ENCODE peak calls at places on chromosomes 7 and 10, in seven cellular contexts. I is neural crest cell; H is hypothalamus; C is stimulated activated CD8-positive, alpha-beta memory T cell treated with anti-CD3 and anti-CD28 coated beads, Interleukin-4, amount 100 ng/mL, for 1 hour; B is thoracic aorta; M is posterior cingulate gyrus; G is NCI-H82. E is an unnamed sample.

GRCh38 chr10:43322769-43323168 is 48.7 kb upstream of the FXYD4 start:
- DNase-seq in M (peak; percentile 96), G (peak; percentile 94), C (peak; percentile 71), H (peak; percentile 95), B (peak; percentile 60), I (peak; percentile 96), E (no peak)

GRCh38 chr7:143892527-143893300 is 9.3 kb downstream of the TCAF1 start:
- DNase-seq in B (no peak), G (peak; percentile 66), C (no peak), I (no peak), M (no peak), H (no peak), E (no peak)

GRCh38 chr10:69004821-69005220 is 16.2 kb downstream of the KIFBP start:
- DNase-seq in B (no peak), I (no peak), G (peak; percentile 11), M (no peak), C (no peak), H (no peak), E (no peak)

GRCh38 chr7:1123721-1124120 is 35.8 kb downstream of the GPER1 start:
- DNase-seq in C (no peak), H (peak; percentile 81), G (peak; percentile 17), B (peak; percentile 56), M (peak; percentile 56), I (peak; percentile 66), E (no peak)

GRCh38 chr10:114822771-114823463 is 1.3 kb downstream of the FHIP2A start:
- DNase-seq in I (no peak), M (no peak), H (no peak), G (no peak), C (no peak), B (no peak), E (no peak)

GRCh38 chr7:157434701-157435100 is 97.9 kb downstream of the DNAJB6 start:
- DNase-seq in H (no peak), M (no peak), G (no peak), C (no peak), I (no peak), B (no peak), E (no peak)

GRCh38 chr7:101743995-101744360 is 73.4 kb upstream of the CUX1 start:
- DNase-seq in G (no peak), B (no peak), H (no peak), I (peak; percentile 38), C (no peak), M (no peak), E (no peak)

GRCh38 chr10:27240891-27241639 is 468 bp upstream of the ACBD5 start:
- DNase-seq in C (no peak), B (no peak), G (peak; percentile 48), I (peak; percentile 12), M (peak; percentile 33), H (no peak), E (peak; percentile 7)

GRCh38 chr7:33155811-33156210 is 26.4 kb downstream of the BBS9 start:
- DNase-seq in C (no peak), I (no peak), M (no peak), G (no peak), H (no peak), B (no peak), E (no peak)

E was measured in SIG-M5.